ENCODE peak calls at places on chromosomes 16 and 17, in ten cellular contexts. T is LHCN-M2; B is A549; R is HCEC 1CT; Z is activated T-helper 1 cell treated with anti-CD3 and anti-CD28 coated beads, Interleukin-2, amount 50 U/mL, for 16 hours; C is MV-4-11; K is ELR; G is pancreas; W is H1; A is CD8-positive, alpha-beta T cell. O is an unnamed sample.

GRCh38 chr16:23801387-23801786 is 34.4 kb upstream of the PRKCB start:
- DNase-seq in C (peak; percentile 46), T (peak; percentile 37), Z (peak; percentile 66), K (peak; percentile 61), G (peak; percentile 88), R (peak; percentile 39), W (peak; percentile 39), A (peak; percentile 70), B (peak; percentile 73), O (no peak)

GRCh38 chr16:87006789-87007745 is 310.1 kb downstream of the C16orf95 start:
- DNase-seq in W (no peak), Z (no peak), A (no peak), B (no peak), K (no peak), R (peak; percentile 33), T (peak; percentile 98), C (no peak), G (no peak), O (no peak)

GRCh38 chr16:80369559-80369958 is 171.2 kb upstream of the DYNLRB2 start:
- DNase-seq in C (no peak), G (no peak), R (no peak), K (peak; percentile 57), A (no peak), T (peak; percentile 48), Z (no peak), W (peak; percentile 36), B (peak; percentile 59), O (peak; percentile 20)

GRCh38 chr16:49532243-49532870 is 158.8 kb downstream of the C16orf78 start:
- DNase-seq in T (no peak), R (no peak), B (no peak), Z (no peak), W (no peak), G (no peak), A (no peak), K (no peak), C (no peak), O (no peak)

GRCh38 chr17:72360386-72360940 is 239.6 kb downstream of the SOX9 start:
- DNase-seq in A (no peak), K (no peak), R (no peak), B (no peak), W (no peak), C (no peak), G (peak; percentile 37), T (no peak), Z (no peak), O (no peak)

GRCh38 chr17:41521574-41522261 is 3.0 kb upstream of the KRT15 start:
- DNase-seq in Z (no peak), A (no peak), W (no peak), B (peak; percentile 83), K (peak; percentile 97), T (peak; percentile 70), C (peak; percentile 8), R (peak; percentile 84), G (no peak), O (no peak)

GRCh38 chr16:53052519-53053501 is at the start of gene CHD9NB:
- DNase-seq in A (no peak), T (peak; percentile 95), K (peak; percentile 75), C (peak; percentile 81), R (peak; percentile 83), G (no peak), B (peak; percentile 93), W (no peak), Z (no peak), O (no peak)

GRCh38 chr16:15658556-15658955 is 8.5 kb downstream of the NDE1 start:
- DNase-seq in C (no peak), T (no peak), R (no peak), A (no peak), G (no peak), Z (no peak), K (no peak), B (no peak), W (no peak), O (no peak)

GRCh38 chr17:36072431-36073121 is 8.5 kb downstream of the CCL18 start:
- DNase-seq in T (peak; percentile 43), Z (peak; percentile 29), W (peak; percentile 27), A (peak; percentile 45), B (peak; percentile 52), K (peak; percentile 48), G (peak; percentile 69), C (peak; percentile 59), R (peak; percentile 10), O (no peak)

GRCh38 chr17:17151962-17152361 is 54.2 kb downstream of the PLD6 start:
- DNase-seq in C (peak; percentile 75), A (no peak), B (peak; percentile 85), Z (no peak), R (peak; percentile 91), G (no peak), K (peak; percentile 97), T (peak; percentile 95), W (no peak), O (no peak)

GRCh38 chr17:33163827-33164555 is 129.1 kb downstream of the ASIC2 start:
- DNase-seq in A (no peak), K (no peak), Z (no peak), W (no peak), T (no peak), R (no peak), B (no peak), G (no peak), C (no peak), O (no peak)

GRCh38 chr17:79306688-79307323 is 232.2 kb downstream of the ENGASE start:
- DNase-seq in W (no peak), T (no peak), B (no peak), Z (no peak), R (no peak), K (no peak), G (peak; percentile 73), C (no peak), A (no peak), O (no peak)

GRCh38 chr17:75516255-75516618 is at the start of gene TSEN54:
- DNase-seq in Z (peak; percentile 92), W (no peak), G (peak; percentile 97), T (peak; percentile 86), C (peak; percentile 78), K (peak; percentile 93), R (peak; percentile 92), B (peak; percentile 93), A (peak; percentile 92), O (peak; percentile 80)

GRCh38 chr17:73510981-73511442 is 133.2 kb downstream of the SDK2 start:
- DNase-seq in R (no peak), T (no peak), K (no peak), W (no peak), G (no peak), C (no peak), B (no peak), Z (no peak), A (no peak), O (no peak)

GRCh38 chr16:56081371-56081770 is 109.9 kb upstream of the GNAO1 start:
- DNase-seq in Z (no peak), C (no peak), G (no peak), W (no peak), B (no peak), K (no peak), A (no peak), R (no peak), T (no peak), O (no peak)

GRCh38 chr16:58658796-58659211 is 25.8 kb downstream of the SLC38A7 start:
- DNase-seq in B (no peak), C (peak; percentile 97), W (no peak), K (no peak), Z (no peak), A (no peak), R (peak; percentile 51), G (no peak), T (peak; percentile 51), O (no peak)

GRCh38 chr16:35391328-35391727 is 1931.9 kb downstream of the TP53TG3F start:
- DNase-seq in G (peak; percentile 75), K (peak; percentile 30), A (no peak), T (peak; percentile 7), B (peak; percentile 40), Z (no peak), W (no peak), C (peak; percentile 3), R (no peak), O (peak; percentile 86)

GRCh38 chr17:6449307-6449706 is 5.1 kb downstream of the PIMREG start:
- DNase-seq in T (no peak), B (no peak), C (no peak), Z (no peak), A (no peak), G (peak; percentile 23), K (no peak), R (no peak), W (no peak), O (no peak)

GRCh38 chr16:22671301-22672076 is 142.5 kb upstream of the HS3ST2 start:
- DNase-seq in T (peak; percentile 55), W (no peak), C (no peak), G (no peak), B (no peak), K (peak; percentile 16), R (peak; percentile 68), Z (no peak), A (no peak), O (no peak)

GRCh38 chr16:29770250-29770929 is 7.7 kb upstream of the ZG16 start:
- DNase-seq in Z (no peak), C (no peak), A (no peak), R (no peak), T (no peak), G (no peak), W (no peak), K (no peak), B (no peak), O (no peak)

GRCh38 chr16:53863861-53864260 is 159.9 kb downstream of the FTO start:
- DNase-seq in W (no peak), K (no peak), A (no peak), T (no peak), Z (no peak), B (no peak), R (no peak), G (no peak), C (no peak), O (no peak)

GRCh38 chr17:8734876-8735275 is 9.8 kb downstream of the CCDC42 start:
- DNase-seq in G (no peak), Z (no peak), B (no peak), T (no peak), A (no peak), W (no peak), C (no peak), K (no peak), R (no peak), O (no peak)

O was measured in SHP77 treated with DMSO at 0.1 percent for 48 hours.